ENCODE peak calls at places on chromosomes 12 and 14, in ten cellular contexts. M, Y, H, W, Q, L, R, D, K and S are unnamed samples.

GRCh38 chr14:56172571-56172971 is 54.4 kb downstream of the PELI2 start:
- DNase-seq in M (no peak), Y (no peak), H (peak; percentile 82), W (no peak), Q (no peak), L (peak; percentile 73), R (no peak), D (no peak), K (no peak), S (no peak)

GRCh38 chr12:104985206-104985605 is 910 bp upstream of the NOPCHAP1 start:
- DNase-seq in M (no peak), Y (no peak), H (no peak), W (no peak), Q (no peak), L (no peak), R (no peak), D (no peak), K (no peak), S (no peak)

GRCh38 chr14:74573421-74574091 is 38.5 kb downstream of the LTBP2 start:
- DNase-seq in M (no peak), Y (no peak), H (no peak), W (no peak), Q (no peak), L (peak; percentile 48), R (no peak), D (no peak), K (no peak), S (no peak)

GRCh38 chr12:64392221-64392620 is 1.7 kb upstream of the C12orf56 start:
- DNase-seq in M (no peak), Y (no peak), H (peak; percentile 65), W (no peak), Q (no peak), L (peak; percentile 18), R (no peak), D (no peak), K (no peak), S (no peak)

GRCh38 chr14:32444262-32444661 is 115.2 kb downstream of the AKAP6 start:
- DNase-seq in M (no peak), Y (no peak), H (no peak), W (no peak), Q (no peak), L (no peak), R (no peak), D (no peak), K (no peak), S (no peak)

GRCh38 chr14:68809524-68809923 is 16.7 kb upstream of the ZFP36L1 start:
- DNase-seq in M (no peak), Y (no peak), H (no peak), W (no peak), Q (no peak), L (no peak), R (no peak), D (no peak), K (no peak), S (no peak)

GRCh38 chr14:105201928-105202513 is 20.9 kb upstream of the NUDT14 start:
- DNase-seq in M (no peak), Y (no peak), H (no peak), W (no peak), Q (no peak), L (peak; percentile 50), R (no peak), D (no peak), K (peak; percentile 40), S (no peak)

GRCh38 chr14:92460916-92461579 is 52.5 kb upstream of the RIN3 start:
- DNase-seq in M (peak; percentile 17), Y (no peak), H (peak; percentile 65), W (no peak), Q (no peak), L (peak; percentile 61), R (peak; percentile 51), D (peak; percentile 22), K (no peak), S (no peak)

GRCh38 chr12:49020441-49020840 is 1.9 kb upstream of the PRKAG1 start:
- DNase-seq in M (no peak), Y (no peak), H (no peak), W (no peak), Q (no peak), L (no peak), R (no peak), D (no peak), K (no peak), S (no peak)

GRCh38 chr14:91402278-91403068 is 15.1 kb downstream of the CCDC88C start:
- DNase-seq in M (no peak), Y (peak; percentile 61), H (peak; percentile 69), W (no peak), Q (peak; percentile 26), L (peak; percentile 47), R (no peak), D (peak; percentile 69), K (no peak), S (no peak)

GRCh38 chr12:100716658-100716948 is 78.0 kb upstream of the ANO4 start:
- DNase-seq in M (no peak), Y (no peak), H (peak; percentile 2), W (no peak), Q (no peak), L (no peak), R (no peak), D (no peak), K (no peak), S (no peak)